ENCODE peak calls at places on chromosomes 2 and 18, in eight cellular contexts. U is lung, I is prostate gland, T is H1, Y is breast epithelium, C is mammary epithelial cell, O is A549, R is HCT116. D is an unnamed sample.

GRCh38 chr2:231985823-231986261 is 24.3 kb downstream of the DIS3L2 start:
- DNase-seq in U (no peak), I (no peak), T (peak; percentile 53), Y (no peak), C (peak; percentile 80), O (no peak), R (peak; percentile 27), D (no peak)

GRCh38 chr2:197514754-197515153 is 1.1 kb upstream of the MOB4 start:
- DNase-seq in U (no peak), I (no peak), T (no peak), Y (no peak), C (no peak), O (no peak), R (no peak), D (no peak)

GRCh38 chr2:130185896-130186295 is 3.8 kb downstream of the MZT2B start:
- DNase-seq in U (no peak), I (no peak), T (no peak), Y (no peak), C (no peak), O (no peak), R (no peak), D (no peak)

GRCh38 chr2:39513641-39514094 is 76.6 kb upstream of the MAP4K3 start:
- DNase-seq in U (peak; percentile 62), I (peak; percentile 40), T (no peak), Y (no peak), C (peak; percentile 95), O (peak; percentile 74), R (peak; percentile 32), D (peak; percentile 72)

GRCh38 chr2:113070606-113070975 is 2.8 kb downstream of the IL1F10 start:
- DNase-seq in U (no peak), I (no peak), T (no peak), Y (no peak), C (no peak), O (no peak), R (no peak), D (no peak)

GRCh38 chr2:103401621-103402020 is 639.8 kb downstream of the TMEM182 start:
- DNase-seq in U (no peak), I (no peak), T (peak; percentile 56), Y (no peak), C (no peak), O (peak; percentile 38), R (no peak), D (no peak)

GRCh38 chr2:79935771-79936657 is 368.5 kb downstream of the LRRTM1 start:
- DNase-seq in U (no peak), I (peak; percentile 9), T (no peak), Y (no peak), C (peak; percentile 23), O (peak; percentile 78), R (no peak), D (no peak)

GRCh38 chr2:210768329-210768910 is 212.0 kb downstream of the CPS1 start:
- DNase-seq in U (no peak), I (no peak), T (no peak), Y (no peak), C (no peak), O (no peak), R (no peak), D (no peak)

GRCh38 chr18:54215069-54215468 is 9.4 kb downstream of the MBD2 start:
- DNase-seq in U (no peak), I (no peak), T (no peak), Y (no peak), C (peak; percentile 17), O (no peak), R (no peak), D (no peak)

GRCh38 chr18:32349728-32350395 is 120.8 kb downstream of the GAREM1 start:
- DNase-seq in U (peak; percentile 76), I (peak; percentile 24), T (no peak), Y (peak; percentile 63), C (peak; percentile 90), O (peak; percentile 80), R (peak; percentile 91), D (peak; percentile 70)

GRCh38 chr18:11005528-11005927 is 143.8 kb downstream of the PIEZO2 start:
- DNase-seq in U (no peak), I (no peak), T (no peak), Y (no peak), C (peak; percentile 5), O (peak; percentile 36), R (no peak), D (no peak)

GRCh38 chr2:46909771-46910419 is 5.7 kb downstream of the MCFD2 start:
- DNase-seq in U (no peak), I (no peak), T (no peak), Y (no peak), C (peak; percentile 95), O (peak; percentile 85), R (peak; percentile 94), D (no peak)

GRCh38 chr2:152460567-152460966 is 125.6 kb downstream of the FMNL2 start:
- DNase-seq in U (no peak), I (no peak), T (no peak), Y (no peak), C (no peak), O (no peak), R (no peak), D (no peak)

GRCh38 chr2:64832926-64833325 is 156.3 kb upstream of the SLC1A4 start:
- DNase-seq in U (no peak), I (no peak), T (no peak), Y (no peak), C (peak; percentile 55), O (no peak), R (no peak), D (no peak)

GRCh38 chr2:64831134-64831976 is 157.8 kb upstream of the SLC1A4 start:
- DNase-seq in U (peak; percentile 85), I (peak; percentile 36), T (peak; percentile 94), Y (peak; percentile 61), C (peak; percentile 98), O (peak; percentile 97), R (peak; percentile 98), D (peak; percentile 69)

GRCh38 chr2:64836566-64836965 is 152.6 kb upstream of the SLC1A4 start:
- DNase-seq in U (no peak), I (no peak), T (no peak), Y (no peak), C (no peak), O (no peak), R (no peak), D (no peak)

GRCh38 chr2:64829522-64829921 is 159.7 kb upstream of the SLC1A4 start:
- DNase-seq in U (no peak), I (no peak), T (no peak), Y (no peak), C (no peak), O (no peak), R (no peak), D (no peak)

DNA sequence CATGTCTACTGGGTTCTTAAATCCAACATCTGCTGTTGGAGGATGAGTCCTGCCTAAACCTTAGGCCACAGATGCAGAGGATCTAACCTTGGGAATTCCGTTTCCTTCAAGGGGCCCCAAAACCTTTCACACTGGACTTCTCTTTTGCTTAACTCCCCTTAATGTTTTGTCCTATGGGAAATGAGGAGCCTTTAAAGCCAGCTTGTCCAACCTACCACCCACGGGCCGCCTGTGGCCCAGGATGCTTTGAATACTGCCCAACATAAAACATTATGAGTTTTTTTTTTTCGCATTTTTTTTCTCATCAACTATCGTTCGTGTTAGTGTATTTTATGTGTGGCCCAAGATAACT is 157.2 kb upstream of the SLC1A4 start:
- DNase-seq in U (no peak), I (no peak), T (no peak), Y (no peak), C (no peak), O (no peak), R (no peak), D (no peak)
- TF ChIP-seq CTCF in U (no peak), I (no peak), T (no peak), Y (no peak), C (no peak), O (peak; percentile 27), R (no peak), D (no peak)

DNA sequence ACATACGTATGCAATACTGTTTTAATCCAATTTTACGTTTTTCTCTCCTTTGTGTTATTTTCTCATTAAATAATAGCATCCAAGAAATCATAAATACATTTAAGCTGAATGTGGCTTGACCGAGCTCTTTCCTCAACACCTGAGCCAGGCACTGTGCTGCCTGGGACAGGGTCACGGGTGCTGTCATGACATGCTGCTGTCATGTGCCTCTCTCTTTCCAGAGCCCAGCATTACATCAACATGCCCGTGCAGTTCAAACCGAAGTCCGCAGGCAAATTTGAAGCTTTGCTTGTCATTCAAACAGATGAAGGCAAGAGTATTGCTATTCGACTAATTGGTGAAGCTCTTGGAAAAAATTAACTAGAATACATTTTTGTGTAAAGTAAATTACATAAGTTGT is 94.1 kb upstream of the LDLRAD4 start:
- DNase-seq in U (no peak), I (no peak), T (no peak), Y (no peak), C (no peak), O (no peak), R (no peak), D (no peak)
- H3K4me1 ChIP-seq in U (no peaks in the 10 kb centered on the region), I (no peaks in the 10 kb centered on the region), T (no peaks in the 10 kb centered on the region), Y (no peaks in the 10 kb centered on the region), C (no peaks in the 10 kb centered on the region), O (no peaks in the 10 kb centered on the region), R (no peaks in the 10 kb centered on the region), D (peaks cover 2% of the 10 kb centered on the region)

DNA sequence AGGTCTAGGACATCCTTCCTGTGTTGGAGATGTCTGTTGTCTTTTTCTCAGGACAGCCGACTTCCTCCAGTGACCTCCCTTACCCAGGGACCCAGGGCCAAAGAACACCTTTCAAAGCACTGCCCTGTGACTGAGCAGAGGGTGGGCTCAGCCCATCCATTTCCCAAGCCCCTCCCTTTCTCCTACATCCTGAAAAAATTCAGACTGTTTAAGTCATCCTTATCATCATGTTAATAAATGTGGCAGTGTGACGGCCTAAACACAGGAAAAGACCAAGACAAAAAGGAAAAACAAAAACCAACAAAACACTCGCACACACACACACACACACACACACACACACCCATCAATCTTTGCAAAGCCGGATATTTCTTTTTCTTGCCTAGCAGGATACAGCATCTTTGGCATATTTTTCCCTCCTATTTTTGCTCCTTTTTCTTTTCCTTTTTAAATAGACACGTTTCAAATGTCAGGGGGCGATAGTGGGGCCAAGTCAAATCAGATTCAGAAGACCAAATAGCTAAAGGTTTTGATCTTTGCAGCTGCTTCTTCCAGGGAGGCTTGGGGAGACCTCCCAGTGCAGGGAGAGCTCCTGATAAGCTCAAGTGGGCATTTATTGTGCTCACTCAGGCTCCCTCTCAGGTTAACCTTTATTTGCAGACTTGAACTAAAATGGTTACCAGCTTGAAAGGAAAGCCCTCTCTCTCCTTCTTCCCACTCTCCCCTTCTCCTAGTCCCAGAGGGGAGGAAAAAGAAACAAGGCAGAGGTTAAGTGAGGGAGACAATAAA is 39.5 kb upstream of the NRP2 start:
- DNase-seq in U (no peak), I (no peak), T (no peak), Y (no peak), C (no peak), O (no peak), R (no peak), D (no peak)
- H3K27ac ChIP-seq in U (no peak overlapping the region), I (no peak overlapping the region), T (no peak overlapping the region), Y (no peak overlapping the region), C (no peak overlapping the region), O (no peak overlapping the region), R (no peak overlapping the region), D (no peak overlapping the region)

DNA sequence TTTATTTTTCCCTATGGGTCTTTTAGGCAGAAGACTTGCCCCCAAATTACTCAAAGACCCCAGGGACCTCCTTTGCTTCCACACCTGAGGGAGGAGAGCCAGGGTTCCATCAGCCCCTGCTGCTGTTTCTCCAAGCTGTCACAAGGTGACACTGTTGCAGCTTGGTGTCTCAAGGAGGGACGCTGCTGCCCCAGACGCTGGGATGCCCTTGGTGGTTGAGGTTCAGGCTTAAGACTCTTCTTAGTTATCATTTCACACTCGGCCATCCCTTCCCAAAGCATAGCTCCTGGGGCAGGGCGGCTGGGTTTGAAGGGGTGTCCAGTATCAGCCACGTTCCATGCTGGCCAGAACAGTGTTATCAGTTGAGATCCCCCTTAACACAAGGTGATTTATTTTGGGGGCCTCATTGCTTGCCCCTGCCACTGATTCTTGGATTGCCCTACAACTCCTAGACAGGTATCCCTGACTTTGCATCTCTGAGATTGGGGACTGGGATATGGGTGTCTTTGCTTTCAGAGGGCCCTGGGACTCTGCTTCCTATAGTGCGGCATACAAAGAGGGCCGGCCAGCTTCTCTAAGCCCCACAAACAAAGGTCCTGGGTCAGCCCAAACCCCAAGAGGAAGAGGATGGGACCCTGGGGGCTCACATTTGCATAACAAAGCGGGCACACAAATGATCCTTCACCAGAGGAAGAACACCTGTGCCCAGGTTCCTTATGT is 22.7 kb downstream of the GPR55 start:
- DNase-seq in U (no peak), I (no peak), T (peak; percentile 78), Y (peak; percentile 52), C (peak; percentile 41), O (peak; percentile 75), R (peak; percentile 54), D (no peak)
- TF ChIP-seq CTCF in U (peak; percentile 74), I (no peak), T (peak; percentile 91), Y (no peak), C (peak; percentile 96), O (peak; percentile 74), R (peak; percentile 92), D (no peak)

D was measured in thoracic aorta.